ENCODE peak calls at places on chromosome 2, in five cellular contexts. V is ELF-1, Q is GM06990, Z is choroid plexus epithelial cell, U is GM20000. W is an unnamed sample.

GRCh38 chr2:230956827-230957755 is 32.0 kb upstream of the GPR55 start:
- DNase-seq in Z (peak), Q (peak), U (peak), V (peak), W (peak)

GRCh38 chr2:190695739-190696138 is 46.9 kb downstream of the NAB1 start:
- DNase-seq in Z (no peak), V (no peak), Q (peak), U (no peak), W (no peak)

GRCh38 chr2:128156812-128157211 is 65.8 kb downstream of the UGGT1 start:
- DNase-seq in V (no peak), Q (no peak), Z (no peak), U (no peak), W (no peak)

GRCh38 chr2:49656853-49657252 is 502.5 kb upstream of the FSHR start:
- DNase-seq in U (no peak), Q (no peak), Z (no peak), V (no peak), W (no peak)

GRCh38 chr2:95121150-95121494 is 486 bp downstream of the MRPS5 start:
- DNase-seq in V (no peak), Z (peak), U (no peak), Q (no peak), W (no peak)

GRCh38 chr2:45014016-45014702 is 4.9 kb upstream of the SIX2 start:
- DNase-seq in V (peak), U (peak), Z (peak), Q (no peak), W (peak)

GRCh38 chr2:238060096-238060541 is 682 bp upstream of the SCLY start:
- DNase-seq in Z (no peak), Q (no peak), U (peak), V (no peak), W (no peak)

GRCh38 chr2:53475320-53475719 is 292.3 kb upstream of the CHAC2 start:
- DNase-seq in Q (no peak), V (no peak), Z (peak), U (no peak), W (peak)

GRCh38 chr2:234364718-234365117 is 132.2 kb downstream of the ARL4C start:
- DNase-seq in V (peak), U (no peak), Q (no peak), Z (no peak), W (no peak)

GRCh38 chr2:71544919-71545571 is 91.7 kb downstream of the DYSF start:
- DNase-seq in U (no peak), V (no peak), Q (no peak), Z (no peak), W (no peak)

GRCh38 chr2:158725496-158725895 is 69.6 kb upstream of the DAPL1 start:
- DNase-seq in Z (peak), Q (no peak), U (no peak), V (peak), W (no peak)

GRCh38 chr2:66869076-66869475 is 434.2 kb downstream of the MEIS1 start:
- DNase-seq in Z (no peak), U (no peak), V (no peak), Q (no peak), W (no peak)

GRCh38 chr2:238949710-238950345 is 101.9 kb downstream of the TWIST2 start:
- DNase-seq in Q (no peak), V (no peak), U (no peak), Z (no peak), W (no peak)

GRCh38 chr2:219645631-219646527 is 18.4 kb downstream of the SLC4A3 start:
- DNase-seq in Q (no peak), V (peak), U (no peak), Z (peak), W (peak)

GRCh38 chr2:69773201-69773600 is 31.3 kb downstream of the ANXA4 start:
- DNase-seq in Z (peak), Q (no peak), V (no peak), U (no peak), W (peak)

W was measured in astrocyte of the hippocampus.